ENCODE peak calls at places on chromosome 22, in nine cellular contexts. One of them, this sample, is unnamed.

GRCh38 chr22:41925783-41926460 is 684 bp downstream of the TNFRSF13C start:
- DNase-seq in HuH-7: peak
- DNase-seq in osteocyte: peak
- DNase-seq in ureter: peak
- DNase-seq in endothelial cell: peak
- DNase-seq in WTC11: peak
- DNase-seq in aorta: peak
- DNase-seq in activated gamma-delta T cell treated with Interleukin-2 at 50 U/mL for 16 hours: peak
- DNase-seq in Daoy: peak
- DNase-seq in this sample: peak

GRCh38 chr22:26174280-26174679 is 5.0 kb downstream of the SEZ6L start:
- DNase-seq in HuH-7: no peak
- DNase-seq in osteocyte: no peak
- DNase-seq in ureter: no peak
- DNase-seq in endothelial cell: peak
- DNase-seq in WTC11: peak
- DNase-seq in aorta: no peak
- DNase-seq in activated gamma-delta T cell treated with Interleukin-2 at 50 U/mL for 16 hours: no peak
- DNase-seq in Daoy: peak
- DNase-seq in this sample: peak

GRCh38 chr22:50012201-50013181 is at the start of gene IL17REL:
- DNase-seq in HuH-7: peak
- DNase-seq in osteocyte: peak
- DNase-seq in ureter: no peak
- DNase-seq in endothelial cell: peak
- DNase-seq in WTC11: no peak
- DNase-seq in aorta: no peak
- DNase-seq in activated gamma-delta T cell treated with Interleukin-2 at 50 U/mL for 16 hours: no peak
- DNase-seq in Daoy: peak
- DNase-seq in this sample: no peak

GRCh38 chr22:40401981-40402406 is 31.6 kb downstream of the SGSM3 start:
- DNase-seq in HuH-7: no peak
- DNase-seq in osteocyte: no peak
- DNase-seq in ureter: no peak
- DNase-seq in endothelial cell: no peak
- DNase-seq in WTC11: no peak
- DNase-seq in aorta: no peak
- DNase-seq in activated gamma-delta T cell treated with Interleukin-2 at 50 U/mL for 16 hours: no peak
- DNase-seq in Daoy: no peak
- DNase-seq in this sample: no peak

GRCh38 chr22:34997921-34998320 is 68.0 kb upstream of the ISX start:
- DNase-seq in HuH-7: no peak
- DNase-seq in osteocyte: no peak
- DNase-seq in ureter: no peak
- DNase-seq in endothelial cell: no peak
- DNase-seq in WTC11: no peak
- DNase-seq in aorta: no peak
- DNase-seq in activated gamma-delta T cell treated with Interleukin-2 at 50 U/mL for 16 hours: no peak
- DNase-seq in Daoy: no peak
- DNase-seq in this sample: no peak

GRCh38 chr22:31583861-31584485 is 78.0 kb downstream of the PISD start:
- DNase-seq in HuH-7: no peak
- DNase-seq in osteocyte: no peak
- DNase-seq in ureter: no peak
- DNase-seq in endothelial cell: no peak
- DNase-seq in WTC11: no peak
- DNase-seq in aorta: no peak
- DNase-seq in activated gamma-delta T cell treated with Interleukin-2 at 50 U/mL for 16 hours: no peak
- DNase-seq in Daoy: no peak
- DNase-seq in this sample: no peak

GRCh38 chr22:22037740-22038139 is 55.2 kb upstream of the TOP3B start:
- DNase-seq in HuH-7: no peak
- DNase-seq in osteocyte: no peak
- DNase-seq in ureter: no peak
- DNase-seq in endothelial cell: no peak
- DNase-seq in WTC11: no peak
- DNase-seq in aorta: no peak
- DNase-seq in activated gamma-delta T cell treated with Interleukin-2 at 50 U/mL for 16 hours: no peak
- DNase-seq in Daoy: peak
- DNase-seq in this sample: no peak

GRCh38 chr22:36052505-36052941 is 23.9 kb upstream of the RBFOX2 start:
- DNase-seq in HuH-7: no peak
- DNase-seq in osteocyte: no peak
- DNase-seq in ureter: peak
- DNase-seq in endothelial cell: no peak
- DNase-seq in WTC11: no peak
- DNase-seq in aorta: no peak
- DNase-seq in activated gamma-delta T cell treated with Interleukin-2 at 50 U/mL for 16 hours: peak
- DNase-seq in Daoy: peak
- DNase-seq in this sample: peak

GRCh38 chr22:23408321-23408720 is 171.8 kb downstream of the IGLL1 start:
- DNase-seq in HuH-7: no peak
- DNase-seq in osteocyte: no peak
- DNase-seq in ureter: no peak
- DNase-seq in endothelial cell: no peak
- DNase-seq in WTC11: no peak
- DNase-seq in aorta: no peak
- DNase-seq in activated gamma-delta T cell treated with Interleukin-2 at 50 U/mL for 16 hours: no peak
- DNase-seq in Daoy: no peak
- DNase-seq in this sample: no peak

GRCh38 chr22:21443057-21443734 is 24.0 kb upstream of the TMEM191C start:
- DNase-seq in HuH-7: no peak
- DNase-seq in osteocyte: peak
- DNase-seq in ureter: peak
- DNase-seq in endothelial cell: peak
- DNase-seq in WTC11: peak
- DNase-seq in aorta: no peak
- DNase-seq in activated gamma-delta T cell treated with Interleukin-2 at 50 U/mL for 16 hours: no peak
- DNase-seq in Daoy: no peak
- DNase-seq in this sample: no peak